ENCODE peak calls at places on chromosomes 5 and 9, in nine cellular contexts. Q is activated CD4-positive, alpha-beta T cell treated with anti-CD3 and anti-CD28 coated beads, Interleukin-2, amount 50 U/mL, for 4 hours; K is germinal center; O is activated naive CD4-positive, alpha-beta T cell treated with anti-CD3 and anti-CD28 coated beads, Interleukin-2, amount 50 U/mL, for 72 hours; Y is tibial nerve; R is GM23248; T is pancreas; L is amniotic epithelial cell; S is SHP77. H is an unnamed sample.

GRCh38 chr5:98341038-98341710 is 432.3 kb upstream of the RGMB start:
- DNase-seq in R (peak), K (no peak), Q (no peak), Y (no peak), T (no peak), S (no peak), L (peak), O (no peak), H (peak)

GRCh38 chr9:93003552-93004407 is 54.7 kb upstream of the SUSD3 start:
- DNase-seq in L (peak), S (peak), O (peak), R (peak), K (peak), Y (peak), Q (peak), T (peak), H (peak)

GRCh38 chr9:117782931-117783788 is 79.0 kb downstream of the TLR4 start:
- DNase-seq in S (peak), T (peak), K (peak), O (no peak), R (peak), L (peak), Q (peak), Y (peak), H (peak)

GRCh38 chr9:77161966-77162365 is 15.4 kb upstream of the VPS13A start:
- DNase-seq in Q (no peak), T (no peak), K (no peak), S (no peak), L (peak), O (no peak), R (peak), Y (no peak), H (no peak)

GRCh38 chr9:89464991-89465390 is 32.9 kb downstream of the SEMA4D start:
- DNase-seq in Q (no peak), O (no peak), R (no peak), K (no peak), Y (no peak), S (no peak), T (no peak), L (no peak), H (no peak)

GRCh38 chr9:18386091-18386490 is 87.9 kb upstream of the ADAMTSL1 start:
- DNase-seq in L (no peak), O (no peak), R (peak), Y (no peak), T (no peak), K (no peak), Q (no peak), S (no peak), H (no peak)

GRCh38 chr5:179054876-179055275 is 5.3 kb upstream of the ZNF354C start:
- DNase-seq in K (no peak), R (no peak), Q (no peak), L (no peak), T (no peak), S (no peak), O (no peak), Y (no peak), H (no peak)

GRCh38 chr5:38796000-38796738 is 49.6 kb upstream of the OSMR start:
- DNase-seq in R (peak), S (no peak), Y (peak), Q (no peak), O (no peak), T (no peak), K (no peak), L (no peak), H (peak)

GRCh38 chr5:13957032-13957645 is 12.7 kb upstream of the DNAH5 start:
- DNase-seq in S (peak), O (no peak), L (peak), K (no peak), R (peak), Y (no peak), T (no peak), Q (no peak), H (peak)

GRCh38 chr9:124371183-124371582 is 44.1 kb downstream of the PSMB7 start:
- DNase-seq in Y (no peak), K (no peak), O (no peak), Q (no peak), L (peak), R (peak), S (no peak), T (no peak), H (peak)

GRCh38 chr9:33202552-33203300 is 35.6 kb upstream of the B4GALT1 start:
- DNase-seq in O (no peak), K (peak), Y (peak), Q (no peak), L (peak), T (no peak), S (no peak), R (peak), H (peak)

GRCh38 chr9:4962085-4962484 is 23.0 kb upstream of the JAK2 start:
- DNase-seq in Y (no peak), K (no peak), Q (no peak), T (no peak), L (peak), S (no peak), R (no peak), O (no peak), H (no peak)

GRCh38 chr5:148290271-148291195 is 21.7 kb upstream of the SPINK7 start:
- DNase-seq in T (no peak), L (peak), Q (no peak), Y (no peak), K (no peak), S (no peak), O (no peak), R (peak), H (peak)

GRCh38 chr9:34664281-34665108 is 2.0 kb upstream of the CCL27 start:
- DNase-seq in K (peak), Q (peak), L (peak), S (peak), O (peak), R (peak), T (no peak), Y (peak), H (peak)

GRCh38 chr9:97510797-97511761 is 9.6 kb downstream of the TMOD1 start:
- DNase-seq in O (no peak), Y (no peak), L (no peak), K (no peak), S (no peak), R (peak), T (no peak), Q (no peak), H (peak)

GRCh38 chr5:172494630-172495505 is 40.5 kb upstream of the SH3PXD2B start:
- DNase-seq in T (no peak), Q (no peak), S (no peak), K (no peak), O (peak), R (no peak), L (no peak), Y (no peak), H (no peak)

GRCh38 chr5:141338538-141339306 is at the start of gene PCDHGA2:
- DNase-seq in O (no peak), L (peak), S (no peak), Q (no peak), Y (peak), K (peak), R (peak), T (no peak), H (peak)

GRCh38 chr5:138641547-138642298 is 66.5 kb upstream of the HSPA9 start:
- DNase-seq in L (peak), O (peak), R (peak), Q (peak), Y (peak), K (peak), S (peak), T (no peak), H (peak)

GRCh38 chr5:94181940-94182339 is 436.5 kb downstream of the KIAA0825 start:
- DNase-seq in R (peak), O (no peak), S (no peak), Y (no peak), Q (no peak), K (no peak), L (peak), T (no peak), H (peak)

GRCh38 chr9:117414906-117415583 is at the start of gene ASTN2:
- DNase-seq in S (no peak), K (peak), T (peak), O (no peak), Q (no peak), L (no peak), Y (no peak), R (no peak), H (no peak)

GRCh38 chr5:96752341-96753016 is 55.3 kb downstream of the ERAP1 start:
- DNase-seq in R (peak), O (no peak), Q (no peak), Y (peak), K (peak), S (peak), L (peak), T (no peak), H (peak)

GRCh38 chr9:121651295-121652036 is at the start of gene DAB2IP:
- DNase-seq in K (no peak), Y (no peak), S (peak), T (peak), Q (no peak), L (peak), O (no peak), R (peak), H (no peak)

GRCh38 chr9:72363226-72363625 is 1.8 kb downstream of the ZFAND5 start:
- DNase-seq in T (no peak), R (peak), K (no peak), Q (no peak), L (no peak), O (no peak), Y (no peak), S (no peak), H (no peak)

GRCh38 chr5:132674671-132675506 is 1.1 kb downstream of the IL4 start:
- DNase-seq in T (no peak), Y (no peak), K (no peak), L (peak), O (peak), S (no peak), Q (no peak), R (peak), H (peak)

GRCh38 chr5:175493726-175494125 is 15.4 kb downstream of the SFXN1 start:
- DNase-seq in R (no peak), Y (no peak), Q (no peak), L (no peak), O (no peak), T (no peak), S (no peak), K (no peak), H (no peak)

GRCh38 chr9:110351009-110351467 is 13.4 kb upstream of the TXNDC8 start:
- DNase-seq in Q (no peak), K (no peak), S (no peak), T (no peak), O (no peak), L (peak), Y (no peak), R (peak), H (peak)

GRCh38 chr5:4879693-4880303 is 260.3 kb upstream of the ADAMTS16 start:
- DNase-seq in K (peak), O (no peak), L (peak), R (peak), T (no peak), Q (no peak), Y (peak), S (peak), H (peak)

GRCh38 chr9:31582561-31582960 is 801.9 kb upstream of the ACO1 start:
- DNase-seq in S (no peak), Y (no peak), L (no peak), K (no peak), T (no peak), Q (no peak), O (no peak), R (no peak), H (no peak)

GRCh38 chr9:5871785-5872184 is 18.9 kb upstream of the MLANA start:
- DNase-seq in R (no peak), Q (no peak), S (no peak), L (peak), K (no peak), O (no peak), Y (no peak), T (no peak), H (no peak)

GRCh38 chr5:153456354-153456753 is 34.1 kb upstream of the GRIA1 start:
- DNase-seq in L (no peak), Q (no peak), O (no peak), Y (no peak), R (no peak), K (no peak), S (no peak), T (no peak), H (no peak)

GRCh38 chr9:23361096-23361495 is 464.9 kb downstream of the ELAVL2 start:
- DNase-seq in Y (no peak), S (no peak), L (no peak), O (no peak), T (no peak), K (no peak), Q (no peak), R (no peak), H (no peak)

GRCh38 chr9:6922680-6923079 is 164.9 kb downstream of the KDM4C start:
- DNase-seq in L (no peak), K (no peak), T (no peak), O (no peak), S (no peak), R (no peak), Y (no peak), Q (no peak), H (no peak)

GRCh38 chr9:113568481-113569321 is 105.2 kb downstream of the RGS3 start:
- DNase-seq in S (peak), R (no peak), O (peak), K (no peak), Q (no peak), Y (no peak), L (no peak), T (no peak), H (no peak)

GRCh38 chr9:504921-505821 is 290.5 kb downstream of the DOCK8 start:
- DNase-seq in T (peak), L (no peak), S (no peak), Q (no peak), R (peak), K (peak), O (no peak), Y (no peak), H (no peak)

GRCh38 chr9:22374021-22374420 is 72.6 kb upstream of the DMRTA1 start:
- DNase-seq in T (no peak), O (no peak), K (no peak), R (no peak), Q (no peak), L (no peak), S (peak), Y (no peak), H (no peak)

GRCh38 chr5:157464518-157465171 is 4.6 kb downstream of the NIPAL4 start:
- DNase-seq in S (no peak), O (no peak), R (peak), T (no peak), L (peak), K (no peak), Y (peak), Q (peak), H (peak)